ENCODE peak calls at places on chromosomes 4 and X, in five cellular contexts. Y, H, M, V and L are unnamed samples.

GRCh38 chrX:15336023-15336413 is 695 bp upstream of the PIGA start:
- DNase-seq in M (peak; percentile 23), V (peak; percentile 83), Y (peak; percentile 71), H (peak; percentile 47), L (peak; percentile 60)

GRCh38 chr4:78557841-78558240 is 6.3 kb downstream of the ANXA3 start:
- DNase-seq in V (no peak), Y (no peak), M (no peak), H (no peak), L (no peak)

GRCh38 chrX:151912221-151912620 is 468 bp upstream of the MAGEA4 start:
- DNase-seq in Y (no peak), H (no peak), V (no peak), M (no peak), L (no peak)

GRCh38 chrX:16429391-16429790 is 220.6 kb upstream of the S100G start:
- DNase-seq in H (peak; percentile 83), V (no peak), Y (no peak), M (no peak), L (no peak)

GRCh38 chr4:4479366-4479765 is 62.5 kb downstream of the STX18 start:
- DNase-seq in V (no peak), Y (no peak), M (no peak), H (no peak), L (no peak)

GRCh38 chrX:4240541-4241194 is 527.2 kb upstream of the PRKX start:
- DNase-seq in M (no peak), V (no peak), H (no peak), Y (no peak), L (no peak)

GRCh38 chr4:188196134-188196735 is 57.0 kb downstream of the TRIML1 start:
- DNase-seq in M (no peak), H (no peak), Y (no peak), V (no peak), L (no peak)

GRCh38 chr4:81715335-81715734 is 243.6 kb upstream of the RASGEF1B start:
- DNase-seq in H (no peak), V (no peak), Y (no peak), M (no peak), L (no peak)

GRCh38 chr4:7876096-7876993 is 63.3 kb downstream of the AFAP1 start:
- DNase-seq in V (peak; percentile 66), H (peak; percentile 66), Y (peak; percentile 66), M (no peak), L (peak; percentile 75)

GRCh38 chr4:114599231-114600065 is 841 bp downstream of the UGT8 start:
- DNase-seq in H (no peak), V (peak; percentile 6), Y (no peak), M (peak; percentile 59), L (peak; percentile 4)

GRCh38 chrX:122972604-122973003 is 211.5 kb upstream of the GRIA3 start:
- DNase-seq in M (no peak), H (no peak), V (no peak), Y (no peak), L (no peak)

GRCh38 chrX:68415289-68415688 is 18.0 kb downstream of the OPHN1 start:
- DNase-seq in M (peak; percentile 17), H (peak; percentile 80), Y (peak; percentile 66), V (peak; percentile 6), L (peak; percentile 23)

GRCh38 chr4:152807294-152807829 is 27.6 kb downstream of the ARFIP1 start:
- DNase-seq in Y (peak; percentile 75), H (peak; percentile 22), M (no peak), V (peak; percentile 52), L (peak; percentile 33)

GRCh38 chr4:131098976-131099375 is 2003.0 kb downstream of the C4orf33 start:
- DNase-seq in H (no peak), Y (no peak), M (peak; percentile 86), V (no peak), L (no peak)

GRCh38 chr4:185099024-185099682 is 43.9 kb upstream of the SLC25A4 start:
- DNase-seq in H (no peak), Y (no peak), V (no peak), M (no peak), L (no peak)

GRCh38 chrX:3449287-3449686 is 102.8 kb upstream of the MXRA5 start:
- DNase-seq in M (no peak), H (peak; percentile 79), V (no peak), Y (peak; percentile 57), L (peak; percentile 30)

GRCh38 chrX:10795721-10796120 is 175.3 kb upstream of the MID1 start:
- DNase-seq in Y (no peak), H (peak; percentile 4), V (no peak), M (no peak), L (peak; percentile 82)

DNA sequence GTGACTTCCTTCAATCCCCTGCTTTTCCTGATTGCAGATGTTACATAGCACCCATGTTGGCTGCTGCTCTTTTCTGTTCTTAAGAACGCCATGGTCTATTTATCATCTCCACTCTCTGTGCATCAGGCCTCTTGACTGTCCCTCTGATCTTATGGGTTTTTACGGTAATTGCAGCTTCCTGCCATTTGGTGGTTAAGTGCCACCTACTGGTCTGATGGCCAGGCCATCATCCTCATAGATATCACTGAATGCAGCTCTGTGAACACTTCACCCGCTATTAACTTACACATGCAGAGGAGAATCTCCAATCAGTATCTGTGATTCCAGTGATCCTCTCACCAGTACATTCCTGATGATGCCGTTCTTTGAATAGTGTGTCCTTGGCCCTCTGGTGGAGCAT is 382.4 kb downstream of the TRAM1L1 start:
- DNase-seq in H (no peak), Y (no peak), V (no peak), M (no peak), L (no peak)
- TF ChIP-seq CTCF in H (no peak), Y (no peak), V (peak; percentile 19), M (no peak), L (no peak)

GRCh38 chrX:85052636-85053343 is 49.1 kb downstream of the APOOL start:
- DNase-seq in H (peak; percentile 78), V (peak; percentile 68), M (no peak), Y (peak; percentile 90), L (peak; percentile 59)
- H3K4me3 ChIP-seq in H (no peak overlapping the region), V (no peak overlapping the region), M (no peak overlapping the region), Y (no peak overlapping the region), L (no peak overlapping the region)

GRCh38 chr4:149713031-149713430 is 102.6 kb downstream of the IQCM start:
- DNase-seq in H (no peak), Y (no peak), V (no peak), M (no peak), L (no peak)
- TF ChIP-seq CTCF in H (no peak), Y (no peak), V (no peak), M (no peak), L (no peak)

DNA sequence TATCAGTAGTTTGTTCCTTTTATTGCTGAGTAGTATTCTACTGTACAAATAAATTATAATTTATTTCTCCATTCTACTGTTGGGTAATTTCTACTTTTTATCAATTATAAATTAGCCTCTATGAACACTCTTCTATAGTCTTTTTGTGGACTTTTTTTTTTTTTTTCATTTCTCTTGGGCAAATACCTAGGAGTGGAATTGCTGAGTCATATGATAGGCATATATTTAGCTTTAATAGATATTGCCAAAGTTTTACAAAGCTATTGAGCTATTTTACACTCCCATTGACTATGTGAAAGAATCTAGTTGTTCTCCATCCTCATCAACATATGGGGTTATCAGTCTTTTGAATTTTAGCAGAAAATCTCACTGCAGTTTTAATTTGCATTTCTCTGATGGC is 12.6 kb downstream of the NYX start:
- DNase-seq in H (no peak), M (no peak), V (no peak), Y (no peak), L (no peak)
- H3K4me3 ChIP-seq in H (no peak overlapping the region), M (no peak overlapping the region), V (no peak overlapping the region), Y (no peak overlapping the region), L (no peak overlapping the region)